ENCODE peak calls at places on chromosome 11, in four cellular contexts. J is cardiac fibroblast; G is HTR-8/SVneo; C is activated CD8-positive, alpha-beta memory T cell treated with anti-CD3 and anti-CD28 coated beads for 48 hours. X is an unnamed sample.

GRCh38 chr11:32231909-32232493 is 141.1 kb downstream of the RCN1 start:
- DNase-seq in C (no peak), G (peak; percentile 39), J (peak; percentile 46), X (no peak)

GRCh38 chr11:19627566-19627965 is 85.1 kb upstream of the NAV2 start:
- DNase-seq in C (no peak), J (no peak), G (no peak), X (no peak)

GRCh38 chr11:76782526-76783293 is 446 bp upstream of the TSKU start:
- DNase-seq in J (peak; percentile 97), C (peak; percentile 31), G (peak; percentile 92), X (peak; percentile 91)

GRCh38 chr11:82996966-82997606 is 74.6 kb downstream of the RAB30 start:
- DNase-seq in C (no peak), G (no peak), J (no peak), X (peak; percentile 58)

GRCh38 chr11:114296979-114297372 is 777 bp downstream of the NNMT start:
- DNase-seq in G (no peak), C (no peak), J (no peak), X (no peak)

GRCh38 chr11:88411265-88411664 is 73.7 kb upstream of the CTSC start:
- DNase-seq in J (no peak), C (no peak), G (no peak), X (no peak)

GRCh38 chr11:122720482-122720881 is 65.0 kb downstream of the UBASH3B start:
- DNase-seq in G (no peak), C (no peak), J (peak; percentile 36), X (no peak)

GRCh38 chr11:85525711-85526110 is 101.4 kb downstream of the DLG2 start:
- DNase-seq in J (no peak), G (no peak), C (no peak), X (no peak)

GRCh38 chr11:33690290-33691050 is 10.2 kb downstream of the C11orf91 start:
- DNase-seq in C (no peak), G (peak; percentile 62), J (peak; percentile 94), X (peak; percentile 46)

GRCh38 chr11:65430406-65431217 is 8.0 kb downstream of the NEAT1 start:
- DNase-seq in C (no peak), J (peak; percentile 85), G (no peak), X (peak; percentile 21)

GRCh38 chr11:69644071-69644961 is 3.4 kb downstream of the CCND1 start:
- DNase-seq in J (peak; percentile 97), G (no peak), C (no peak), X (peak; percentile 82)

GRCh38 chr11:77547863-77548551 is 41.7 kb upstream of the AQP11 start:
- DNase-seq in G (peak; percentile 66), J (peak; percentile 81), C (no peak), X (peak; percentile 19)

GRCh38 chr11:110093407-110094297 is 460 bp downstream of the ZC3H12C start:
- DNase-seq in G (peak; percentile 57), C (peak; percentile 4), J (peak; percentile 80), X (peak; percentile 76)

GRCh38 chr11:132718711-132719641 is 813.3 kb downstream of the OPCML start:
- DNase-seq in G (no peak), J (peak; percentile 42), C (peak; percentile 23), X (peak; percentile 18)

GRCh38 chr11:71843858-71844257 is 10.9 kb downstream of the DEFB108B start:
- DNase-seq in G (no peak), C (no peak), J (no peak), X (no peak)

GRCh38 chr11:131816046-131816445 is 445.6 kb downstream of the NTM start:
- DNase-seq in G (no peak), C (no peak), J (no peak), X (no peak)

GRCh38 chr11:64489831-64490441 is 101.1 kb upstream of the SLC22A12 start:
- DNase-seq in C (no peak), J (peak; percentile 48), G (peak; percentile 72), X (peak; percentile 66)

GRCh38 chr11:93025558-93026255 is 56.3 kb downstream of the MTNR1B start:
- DNase-seq in G (no peak), J (no peak), C (no peak), X (no peak)

GRCh38 chr11:82775736-82776346 is 42.2 kb upstream of the FAM181B start:
- DNase-seq in J (peak; percentile 64), C (no peak), G (peak; percentile 35), X (peak; percentile 27)

GRCh38 chr11:57546869-57547518 is 9.6 kb downstream of the SMTNL1 start:
- DNase-seq in G (peak; percentile 40), J (peak; percentile 27), C (no peak), X (no peak)

GRCh38 chr11:1226981-1227550 is 4.2 kb downstream of the MUC5B start:
- DNase-seq in G (no peak), C (no peak), J (no peak), X (peak; percentile 13)